ENCODE peak calls at places on chromosomes 7 and 10, in six cellular contexts. One of them, this sample, is unnamed.

GRCh38 chr7:38020134-38020533 is 99.7 kb downstream of the EPDR1 start:
- DNase-seq in kidney tubule cell: no peak
- DNase-seq in WERI-Rb-1: no peak
- DNase-seq in T-helper 1 cell: no peak
- DNase-seq in fibroblast of the conjunctiva: no peak
- DNase-seq in iPS DF 19.7: no peak
- DNase-seq in this sample: no peak

GRCh38 chr10:132436861-132437410 is 39.9 kb downstream of the PWWP2B start:
- DNase-seq in kidney tubule cell: peak
- DNase-seq in WERI-Rb-1: no peak
- DNase-seq in T-helper 1 cell: no peak
- DNase-seq in fibroblast of the conjunctiva: no peak
- DNase-seq in iPS DF 19.7: no peak
- DNase-seq in this sample: no peak

GRCh38 chr10:117933036-117933435 is 113.7 kb downstream of the RAB11FIP2 start:
- DNase-seq in kidney tubule cell: peak
- DNase-seq in WERI-Rb-1: no peak
- DNase-seq in T-helper 1 cell: no peak
- DNase-seq in fibroblast of the conjunctiva: no peak
- DNase-seq in iPS DF 19.7: no peak
- DNase-seq in this sample: no peak

GRCh38 chr7:31874631-31875374 is 187.8 kb downstream of the PPP1R17 start:
- DNase-seq in kidney tubule cell: peak
- DNase-seq in WERI-Rb-1: no peak
- DNase-seq in T-helper 1 cell: no peak
- DNase-seq in fibroblast of the conjunctiva: no peak
- DNase-seq in iPS DF 19.7: no peak
- DNase-seq in this sample: no peak

GRCh38 chr7:10618934-10619333 is 354.7 kb upstream of the PHF14 start:
- DNase-seq in kidney tubule cell: no peak
- DNase-seq in WERI-Rb-1: no peak
- DNase-seq in T-helper 1 cell: no peak
- DNase-seq in fibroblast of the conjunctiva: no peak
- DNase-seq in iPS DF 19.7: peak
- DNase-seq in this sample: no peak

GRCh38 chr7:90412458-90413184 is 9.4 kb downstream of the CLDN12 start:
- DNase-seq in kidney tubule cell: peak
- DNase-seq in WERI-Rb-1: peak
- DNase-seq in T-helper 1 cell: no peak
- DNase-seq in fibroblast of the conjunctiva: no peak
- DNase-seq in iPS DF 19.7: peak
- DNase-seq in this sample: no peak

GRCh38 chr7:46713868-46714596 is 793.0 kb upstream of the IGFBP3 start:
- DNase-seq in kidney tubule cell: no peak
- DNase-seq in WERI-Rb-1: no peak
- DNase-seq in T-helper 1 cell: no peak
- DNase-seq in fibroblast of the conjunctiva: no peak
- DNase-seq in iPS DF 19.7: no peak
- DNase-seq in this sample: no peak

GRCh38 chr7:121485457-121486243 is 89.5 kb upstream of the FAM3C start:
- DNase-seq in kidney tubule cell: no peak
- DNase-seq in WERI-Rb-1: no peak
- DNase-seq in T-helper 1 cell: no peak
- DNase-seq in fibroblast of the conjunctiva: no peak
- DNase-seq in iPS DF 19.7: no peak
- DNase-seq in this sample: no peak

GRCh38 chr10:103917326-103918052 is 495 bp downstream of the STN1 start:
- DNase-seq in kidney tubule cell: no peak
- DNase-seq in WERI-Rb-1: peak
- DNase-seq in T-helper 1 cell: no peak
- DNase-seq in fibroblast of the conjunctiva: peak
- DNase-seq in iPS DF 19.7: no peak
- DNase-seq in this sample: no peak

GRCh38 chr7:155951554-155952158 is 139.4 kb upstream of the SHH start:
- DNase-seq in kidney tubule cell: peak
- DNase-seq in WERI-Rb-1: no peak
- DNase-seq in T-helper 1 cell: no peak
- DNase-seq in fibroblast of the conjunctiva: peak
- DNase-seq in iPS DF 19.7: no peak
- DNase-seq in this sample: no peak

GRCh38 chr10:36692759-36693158 is 432.6 kb upstream of the ANKRD30A start:
- DNase-seq in kidney tubule cell: no peak
- DNase-seq in WERI-Rb-1: no peak
- DNase-seq in T-helper 1 cell: no peak
- DNase-seq in fibroblast of the conjunctiva: no peak
- DNase-seq in iPS DF 19.7: no peak
- DNase-seq in this sample: no peak

GRCh38 chr10:5522913-5523560 is 1.7 kb upstream of the CALML3 start:
- DNase-seq in kidney tubule cell: no peak
- DNase-seq in WERI-Rb-1: no peak
- DNase-seq in T-helper 1 cell: no peak
- DNase-seq in fibroblast of the conjunctiva: no peak
- DNase-seq in iPS DF 19.7: no peak
- DNase-seq in this sample: no peak

GRCh38 chr7:150994141-150994837 is 3.5 kb downstream of the NOS3 start:
- DNase-seq in kidney tubule cell: no peak
- DNase-seq in WERI-Rb-1: no peak
- DNase-seq in T-helper 1 cell: no peak
- DNase-seq in fibroblast of the conjunctiva: no peak
- DNase-seq in iPS DF 19.7: no peak
- DNase-seq in this sample: no peak

GRCh38 chr10:131246775-131247174 is 64.7 kb downstream of the TCERG1L start:
- DNase-seq in kidney tubule cell: no peak
- DNase-seq in WERI-Rb-1: no peak
- DNase-seq in T-helper 1 cell: no peak
- DNase-seq in fibroblast of the conjunctiva: no peak
- DNase-seq in iPS DF 19.7: no peak
- DNase-seq in this sample: no peak

GRCh38 chr7:142798451-142799438 is 28.0 kb downstream of the PRSS2 start:
- DNase-seq in kidney tubule cell: no peak
- DNase-seq in WERI-Rb-1: no peak
- DNase-seq in T-helper 1 cell: no peak
- DNase-seq in fibroblast of the conjunctiva: no peak
- DNase-seq in iPS DF 19.7: no peak
- DNase-seq in this sample: no peak

GRCh38 chr10:70753026-70753663 is 32.0 kb downstream of the TBATA start:
- DNase-seq in kidney tubule cell: no peak
- DNase-seq in WERI-Rb-1: no peak
- DNase-seq in T-helper 1 cell: no peak
- DNase-seq in fibroblast of the conjunctiva: no peak
- DNase-seq in iPS DF 19.7: no peak
- DNase-seq in this sample: no peak

This sample was measured in T-helper 22 cell.